ENCODE peak calls at places on chromosomes 5 and 9, in ten cellular contexts. N, R, Q, I, L, P, B, Z, S and G are unnamed samples.

GRCh38 chr5:165906879-165907278 is 2384.6 kb upstream of the WWC1 start:
- DNase-seq in N (no peak), R (no peak), Q (no peak), I (no peak), L (no peak), P (peak), B (no peak), Z (no peak), S (no peak), G (no peak)

GRCh38 chr5:27316283-27316675 is 277.9 kb upstream of the CDH9 start:
- DNase-seq in N (no peak), R (no peak), Q (no peak), I (peak), L (no peak), P (peak), B (no peak), Z (no peak), S (no peak), G (no peak)

GRCh38 chr9:93288891-93289883 is 105.2 kb downstream of the WNK2 start:
- DNase-seq in N (no peak), R (no peak), Q (no peak), I (no peak), L (no peak), P (peak), B (no peak), Z (peak), S (no peak), G (no peak)

GRCh38 chr9:20398511-20399338 is 223.6 kb downstream of the MLLT3 start:
- DNase-seq in N (no peak), R (no peak), Q (no peak), I (no peak), L (no peak), P (no peak), B (no peak), Z (no peak), S (no peak), G (peak)

GRCh38 chr5:153900703-153901395 is 137.9 kb downstream of the FAM114A2 start:
- DNase-seq in N (no peak), R (no peak), Q (no peak), I (no peak), L (no peak), P (peak), B (no peak), Z (no peak), S (no peak), G (no peak)

GRCh38 chr5:157745041-157745456 is 1.5 kb downstream of the LSM11 start:
- DNase-seq in N (no peak), R (no peak), Q (no peak), I (no peak), L (no peak), P (no peak), B (no peak), Z (no peak), S (no peak), G (no peak)

GRCh38 chr5:151239237-151239861 is 13.6 kb upstream of the GM2A start:
- DNase-seq in N (no peak), R (peak), Q (peak), I (peak), L (peak), P (peak), B (peak), Z (peak), S (peak), G (peak)

GRCh38 chr5:93476211-93476851 is 104.7 kb downstream of the NR2F1-AS1 start:
- DNase-seq in N (no peak), R (no peak), Q (no peak), I (no peak), L (no peak), P (peak), B (no peak), Z (no peak), S (no peak), G (no peak)

GRCh38 chr9:94903961-94904421 is 177.5 kb downstream of the AOPEP start:
- DNase-seq in N (no peak), R (no peak), Q (no peak), I (no peak), L (no peak), P (no peak), B (no peak), Z (peak), S (no peak), G (no peak)

GRCh38 chr9:33690156-33690908 is 105.0 kb upstream of the PRSS3 start:
- DNase-seq in N (no peak), R (peak), Q (no peak), I (no peak), L (no peak), P (no peak), B (no peak), Z (no peak), S (no peak), G (no peak)